ENCODE peak calls at places on chromosomes 4 and X, in four cellular contexts. I is H9, W is IMR-90, C is H1. G is an unnamed sample.

GRCh38 chr4:6724461-6725111 is 8.6 kb downstream of the BLOC1S4 start:
- DNase-seq in I (no peak), W (peak), C (no peak), G (no peak)

GRCh38 chr4:5710962-5711478 is at the start of gene EVC:
- DNase-seq in C (peak), W (peak), I (peak), G (peak)

GRCh38 chr4:84740071-84740470 is 157.1 kb downstream of the CDS1 start:
- DNase-seq in C (no peak), W (no peak), I (no peak), G (no peak)

GRCh38 chrX:39791691-39792090 is 306.1 kb downstream of the BCOR start:
- DNase-seq in W (no peak), I (no peak), C (no peak), G (no peak)

GRCh38 chr4:37988670-37989069 is 28.5 kb downstream of the PTTG2 start:
- DNase-seq in I (no peak), W (peak), C (peak), G (peak)

GRCh38 chr4:153713840-153714239 is 29.8 kb downstream of the TLR2 start:
- DNase-seq in W (peak), I (no peak), C (no peak), G (no peak)

GRCh38 chrX:153687121-153688039 is at the start of gene SLC6A8:
- DNase-seq in C (peak), W (peak), I (peak), G (peak)

GRCh38 chr4:125985856-125986255 is 671.1 kb downstream of the FAT4 start:
- DNase-seq in I (peak), W (no peak), C (no peak), G (peak)

GRCh38 chrX:109920325-109920724 is 82.6 kb upstream of the TMEM164 start:
- DNase-seq in W (no peak), I (no peak), C (no peak), G (no peak)

GRCh38 chr4:67204441-67204840 is 340.9 kb downstream of the CENPC start:
- DNase-seq in W (no peak), C (no peak), I (no peak), G (no peak)

GRCh38 chr4:32930700-32931099 is 2210.5 kb downstream of the PCDH7 start:
- DNase-seq in C (no peak), W (no peak), I (no peak), G (no peak)

GRCh38 chr4:113637363-113637762 is 124.2 kb downstream of the CAMK2D start:
- DNase-seq in I (no peak), C (no peak), W (peak), G (no peak)

GRCh38 chrX:41086627-41086932 is 1.3 kb downstream of the USP9X start:
- DNase-seq in I (no peak), C (no peak), W (no peak), G (no peak)

GRCh38 chr4:168388890-168389289 is 70.3 kb upstream of the DDX60 start:
- DNase-seq in W (peak), I (no peak), C (no peak), G (no peak)

GRCh38 chrX:9644335-9644734 is 121.3 kb downstream of the GPR143 start:
- DNase-seq in W (no peak), C (no peak), I (no peak), G (no peak)

GRCh38 chr4:7421356-7422097 is 13.2 kb downstream of the PSAPL1 start:
- DNase-seq in I (peak), C (peak), W (no peak), G (no peak)

GRCh38 chrX:23331701-23332100 is 2.9 kb upstream of the PTCHD1 start:
- DNase-seq in I (peak), C (peak), W (no peak), G (peak)

GRCh38 chr4:139852612-139853269 is 187.1 kb downstream of the MGST2 start:
- DNase-seq in W (no peak), I (no peak), C (no peak), G (no peak)

GRCh38 chrX:44344687-44345086 is 1.2 kb upstream of the EFHC2 start:
- DNase-seq in W (no peak), C (no peak), I (no peak), G (no peak)

GRCh38 chr4:25330335-25330734 is 17.8 kb downstream of the ZCCHC4 start:
- DNase-seq in I (no peak), C (no peak), W (no peak), G (no peak)

GRCh38 chrX:30951003-30951402 is 61.9 kb upstream of the TAB3 start:
- DNase-seq in W (no peak), C (no peak), I (no peak), G (no peak)

GRCh38 chr4:38030023-38030422 is 69.8 kb downstream of the PTTG2 start:
- DNase-seq in C (no peak), W (peak), I (no peak), G (no peak)

GRCh38 chr4:55251896-55252295 is 94.1 kb upstream of the SRD5A3 start:
- DNase-seq in C (no peak), I (no peak), W (no peak), G (no peak)

GRCh38 chrX:37678574-37678973 is 7.0 kb upstream of the XK start:
- DNase-seq in W (no peak), C (no peak), I (no peak), G (no peak)

GRCh38 chr4:150237110-150237852 is 159.0 kb downstream of the DCLK2 start:
- DNase-seq in W (peak), I (no peak), C (no peak), G (no peak)

GRCh38 chrX:154021131-154021611 is 1.5 kb upstream of the IRAK1 start:
- DNase-seq in W (peak), C (no peak), I (no peak), G (peak)

GRCh38 chr4:178664636-178665035 is 1222.4 kb upstream of the AGA start:
- DNase-seq in C (no peak), I (no peak), W (no peak), G (no peak)

GRCh38 chrX:13339607-13340006 is 19.8 kb upstream of the ATXN3L start:
- DNase-seq in I (no peak), W (no peak), C (no peak), G (no peak)

GRCh38 chrX:13345037-13345436 is 25.2 kb upstream of the ATXN3L start:
- DNase-seq in I (no peak), C (no peak), W (no peak), G (no peak)

GRCh38 chrX:13338985-13339384 is 19.1 kb upstream of the ATXN3L start:
- DNase-seq in C (no peak), I (no peak), W (no peak), G (no peak)

GRCh38 chrX:13340182-13340791 is 20.4 kb upstream of the ATXN3L start:
- DNase-seq in C (no peak), I (no peak), W (peak), G (no peak)

DNA sequence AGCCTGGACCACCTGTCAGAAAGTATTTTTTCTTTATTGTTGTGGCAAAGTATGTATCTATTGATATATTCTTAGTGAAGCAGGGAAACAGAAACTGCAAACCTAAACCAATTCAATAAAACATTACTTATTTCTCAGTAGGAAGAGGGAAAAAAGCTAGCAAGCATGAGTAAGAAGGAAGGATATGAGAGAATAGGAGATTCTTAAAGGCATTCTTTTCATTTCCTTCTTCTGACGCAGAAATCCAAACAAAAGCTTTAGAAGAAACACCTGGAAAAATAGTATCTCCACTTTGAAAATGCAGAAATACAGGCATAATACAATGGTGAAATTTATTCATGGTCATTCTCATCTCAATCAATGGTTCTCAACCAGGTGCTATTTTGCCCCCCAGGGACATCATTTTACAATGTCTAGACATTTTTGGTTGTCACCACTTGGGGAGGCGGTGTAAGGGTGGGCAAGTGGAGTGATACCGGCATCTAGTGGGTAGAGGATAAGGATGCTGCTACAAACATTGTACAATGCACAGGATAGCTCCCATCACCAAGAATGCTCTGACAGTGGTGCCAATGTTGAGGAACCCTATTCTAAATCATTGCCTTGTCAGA is 21.7 kb upstream of the ATXN3L start:
- DNase-seq in I (no peak), C (no peak), W (peak), G (peak)
- H3K56ac ChIP-seq in I (no peak), C (no peak), W (no peak), G (no peak)

DNA sequence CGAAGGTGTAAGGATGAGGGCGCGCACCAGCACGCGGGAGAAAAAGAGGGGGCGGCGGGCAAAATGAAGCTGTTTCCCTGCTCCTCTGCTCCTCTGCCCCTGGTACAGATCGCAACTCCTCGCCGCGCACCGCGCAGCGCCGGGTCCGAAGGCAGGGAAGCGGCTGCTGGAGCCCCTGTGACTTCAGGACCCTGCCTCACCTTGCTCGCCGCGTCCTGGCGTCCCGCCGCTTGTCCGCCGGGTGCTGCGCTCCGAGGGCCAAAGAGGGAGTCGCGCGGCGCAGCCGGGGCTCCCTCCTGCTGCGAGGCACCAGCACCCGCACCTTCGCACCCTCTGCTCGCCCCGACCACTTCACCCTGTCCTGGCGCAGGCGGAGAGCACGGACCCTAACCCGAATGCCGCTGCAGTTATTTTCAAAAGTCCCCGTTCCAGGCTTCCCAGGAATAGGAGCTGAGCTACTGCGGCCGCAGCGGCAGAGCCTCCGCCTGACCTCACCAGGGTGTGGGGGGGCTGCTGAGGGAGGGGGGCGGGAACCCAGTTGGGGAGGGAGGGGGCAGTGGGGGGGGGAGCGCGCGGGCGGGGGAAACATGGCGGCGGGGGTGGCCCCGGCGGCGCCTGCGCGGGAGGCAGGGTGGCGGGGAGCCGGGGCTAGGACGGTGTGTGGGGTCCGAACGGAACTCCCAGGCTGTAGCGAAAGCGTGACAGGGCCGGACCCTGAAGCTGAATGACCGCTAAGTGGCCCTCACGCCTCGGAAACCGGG is at the start of gene KLHL13:
- DNase-seq in W (peak), I (peak), C (peak), G (peak)
- H3K56ac ChIP-seq in W (no peak), I (no peak), C (no peak), G (peak)

GRCh38 chrX:18047440-18047940 is 173.2 kb downstream of the BEND2 start:
- DNase-seq in C (no peak), I (no peak), W (no peak), G (no peak)

GRCh38 chrX:18041656-18042055 is 179.0 kb downstream of the BEND2 start:
- DNase-seq in I (no peak), C (no peak), W (no peak), G (no peak)

GRCh38 chrX:18039023-18039422 is 177.9 kb upstream of the RAI2 start:
- DNase-seq in W (no peak), I (no peak), C (no peak), G (no peak)

GRCh38 chrX:18042776-18043175 is 177.9 kb downstream of the BEND2 start:
- DNase-seq in C (no peak), W (no peak), I (no peak), G (no peak)
- H3K56ac ChIP-seq in C (no peak), W (no peak), I (no peak), G (no peak)

GRCh38 chr4:19455196-19455595 is 796.5 kb upstream of the SLIT2 start:
- DNase-seq in C (no peak), I (no peak), W (no peak), G (no peak)

GRCh38 chr4:19455850-19456602 is 795.7 kb upstream of the SLIT2 start:
- DNase-seq in C (no peak), I (no peak), W (no peak), G (no peak)
- H3K56ac ChIP-seq in C (no peak), I (no peak), W (no peak), G (no peak)

GRCh38 chr4:172489896-172490295 is 676.7 kb downstream of the GALNTL6 start:
- DNase-seq in I (no peak), C (no peak), W (no peak), G (no peak)
- H3K56ac ChIP-seq in I (no peak), C (no peak), W (no peak), G (no peak)

DNA sequence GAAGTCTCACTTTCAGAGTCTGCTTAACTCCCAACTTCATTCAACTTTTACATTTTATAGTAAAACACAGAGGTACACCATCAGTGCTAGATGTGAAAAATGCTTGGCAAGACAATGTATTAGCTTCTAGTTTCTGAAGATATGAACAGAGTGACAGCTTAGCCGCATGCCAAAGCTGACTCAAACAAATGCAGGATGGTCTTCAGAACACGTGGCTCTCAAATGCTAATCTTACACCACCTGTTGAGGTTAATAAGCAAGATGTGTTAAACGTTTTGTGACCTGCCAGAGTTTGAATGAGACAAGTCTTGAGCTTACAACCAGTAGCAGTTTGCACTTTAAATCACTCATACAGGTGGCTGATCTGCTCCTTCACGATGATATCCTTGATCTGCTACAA is 18.9 kb upstream of the GPM6B start:
- DNase-seq in C (no peak), W (no peak), I (no peak), G (no peak)
- H3K56ac ChIP-seq in C (no peak), W (no peak), I (no peak), G (no peak)

DNA sequence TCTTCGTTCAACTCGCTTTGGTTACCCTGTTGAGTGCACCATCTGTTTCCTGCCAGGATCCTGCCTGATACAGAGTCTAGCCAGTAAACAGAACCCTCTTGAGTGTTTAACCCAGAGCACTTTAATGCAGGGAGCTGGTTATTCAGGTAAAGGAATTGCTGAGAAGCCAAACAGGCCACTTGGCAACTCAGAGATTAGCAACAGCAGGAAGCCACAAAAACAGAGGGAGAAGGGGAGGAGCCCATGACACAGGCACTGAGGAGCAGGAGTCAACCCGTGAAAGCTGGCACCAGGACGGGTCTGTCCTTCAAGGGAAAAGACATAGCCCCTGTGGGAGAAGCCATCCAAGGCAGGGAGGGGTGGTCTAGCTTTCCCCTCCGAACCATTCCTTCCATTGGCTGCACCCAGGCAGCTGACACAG is 641.4 kb downstream of the ZNF674 start:
- DNase-seq in I (peak), C (no peak), W (no peak), G (peak)
- H3K56ac ChIP-seq in I (no peak), C (no peak), W (no peak), G (peak)

GRCh38 chr4:98804403-98804802 is 124.5 kb downstream of the EIF4E start:
- DNase-seq in C (no peak), I (no peak), W (no peak), G (no peak)
- H3K56ac ChIP-seq in C (no peak), I (no peak), W (no peak), G (no peak)

G was measured in mesendoderm.